ENCODE peak calls at places on chromosome 4, in five cellular contexts. One of them, this sample, is unnamed.

GRCh38 chr4:106222548-106222947 is 93.5 kb downstream of the TBCK start:
- DNase-seq in lung: no peak
- DNase-seq in endothelial cell of umbilical vein: no peak
- DNase-seq in suprapubic skin: no peak
- DNase-seq in colonic mucosa: no peak
- DNase-seq in this sample: no peak

GRCh38 chr4:7546809-7547367 is 112.2 kb upstream of the PSAPL1 start:
- DNase-seq in lung: no peak
- DNase-seq in endothelial cell of umbilical vein: no peak
- DNase-seq in suprapubic skin: no peak
- DNase-seq in colonic mucosa: no peak
- DNase-seq in this sample: no peak

GRCh38 chr4:106418444-106418843 is 49.9 kb upstream of the GIMD1 start:
- DNase-seq in lung: no peak
- DNase-seq in endothelial cell of umbilical vein: no peak
- DNase-seq in suprapubic skin: no peak
- DNase-seq in colonic mucosa: no peak
- DNase-seq in this sample: no peak

GRCh38 chr4:19512086-19512485 is 739.6 kb upstream of the SLIT2 start:
- DNase-seq in lung: no peak
- DNase-seq in endothelial cell of umbilical vein: no peak
- DNase-seq in suprapubic skin: no peak
- DNase-seq in colonic mucosa: no peak
- DNase-seq in this sample: no peak

GRCh38 chr4:145920205-145920604 is 18.4 kb downstream of the ZNF827 start:
- DNase-seq in lung: no peak
- DNase-seq in endothelial cell of umbilical vein: peak
- DNase-seq in suprapubic skin: no peak
- DNase-seq in colonic mucosa: no peak
- DNase-seq in this sample: no peak

GRCh38 chr4:48103483-48104139 is 30.4 kb downstream of the TXK start:
- DNase-seq in lung: no peak
- DNase-seq in endothelial cell of umbilical vein: no peak
- DNase-seq in suprapubic skin: no peak
- DNase-seq in colonic mucosa: no peak
- DNase-seq in this sample: no peak

GRCh38 chr4:153955306-153955705 is 166.4 kb upstream of the SFRP2 start:
- DNase-seq in lung: no peak
- DNase-seq in endothelial cell of umbilical vein: no peak
- DNase-seq in suprapubic skin: no peak
- DNase-seq in colonic mucosa: no peak
- DNase-seq in this sample: no peak

GRCh38 chr4:141636077-141636770 is at the start of gene IL15:
- DNase-seq in lung: peak
- DNase-seq in endothelial cell of umbilical vein: peak
- DNase-seq in suprapubic skin: peak
- DNase-seq in colonic mucosa: peak
- DNase-seq in this sample: peak

GRCh38 chr4:85210353-85210752 is 243.9 kb upstream of the WDFY3 start:
- DNase-seq in lung: no peak
- DNase-seq in endothelial cell of umbilical vein: no peak
- DNase-seq in suprapubic skin: no peak
- DNase-seq in colonic mucosa: no peak
- DNase-seq in this sample: no peak

GRCh38 chr4:53453385-53453784 is 75.9 kb downstream of the FIP1L1 start:
- DNase-seq in lung: no peak
- DNase-seq in endothelial cell of umbilical vein: no peak
- DNase-seq in suprapubic skin: no peak
- DNase-seq in colonic mucosa: no peak
- DNase-seq in this sample: no peak

GRCh38 chr4:3655485-3656429 is 110.4 kb upstream of the ADRA2C start:
- DNase-seq in lung: no peak
- DNase-seq in endothelial cell of umbilical vein: no peak
- DNase-seq in suprapubic skin: no peak
- DNase-seq in colonic mucosa: no peak
- DNase-seq in this sample: no peak

GRCh38 chr4:77465271-77465670 is 140.3 kb upstream of the CXCL13 start:
- DNase-seq in lung: peak
- DNase-seq in endothelial cell of umbilical vein: no peak
- DNase-seq in suprapubic skin: no peak
- DNase-seq in colonic mucosa: peak
- DNase-seq in this sample: no peak

GRCh38 chr4:1183985-1184773 is 11.8 kb upstream of the SPON2 start:
- DNase-seq in lung: no peak
- DNase-seq in endothelial cell of umbilical vein: no peak
- DNase-seq in suprapubic skin: no peak
- DNase-seq in colonic mucosa: no peak
- DNase-seq in this sample: no peak

GRCh38 chr4:128354205-128354821 is 66.7 kb upstream of the PGRMC2 start:
- DNase-seq in lung: peak
- DNase-seq in endothelial cell of umbilical vein: peak
- DNase-seq in suprapubic skin: no peak
- DNase-seq in colonic mucosa: no peak
- DNase-seq in this sample: no peak

GRCh38 chr4:122798101-122798500 is 28.5 kb upstream of the FGF2 start:
- DNase-seq in lung: no peak
- DNase-seq in endothelial cell of umbilical vein: peak
- DNase-seq in suprapubic skin: no peak
- DNase-seq in colonic mucosa: peak
- DNase-seq in this sample: no peak

GRCh38 chr4:188854451-188854850 is 715.2 kb downstream of the TRIML1 start:
- DNase-seq in lung: no peak
- DNase-seq in endothelial cell of umbilical vein: no peak
- DNase-seq in suprapubic skin: no peak
- DNase-seq in colonic mucosa: no peak
- DNase-seq in this sample: no peak

GRCh38 chr4:153759407-153760226 is at the start of gene RNF175:
- DNase-seq in lung: no peak
- DNase-seq in endothelial cell of umbilical vein: no peak
- DNase-seq in suprapubic skin: no peak
- DNase-seq in colonic mucosa: no peak
- DNase-seq in this sample: peak

GRCh38 chr4:9832640-9833039 is 51.2 kb downstream of the DRD5 start:
- DNase-seq in lung: no peak
- DNase-seq in endothelial cell of umbilical vein: no peak
- DNase-seq in suprapubic skin: no peak
- DNase-seq in colonic mucosa: no peak
- DNase-seq in this sample: no peak

GRCh38 chr4:8157496-8157895 is 1.1 kb downstream of the ABLIM2 start:
- DNase-seq in lung: peak
- DNase-seq in endothelial cell of umbilical vein: no peak
- DNase-seq in suprapubic skin: no peak
- DNase-seq in colonic mucosa: no peak
- DNase-seq in this sample: no peak

GRCh38 chr4:107210450-107211239 is 174.5 kb upstream of the DKK2 start:
- DNase-seq in lung: no peak
- DNase-seq in endothelial cell of umbilical vein: no peak
- DNase-seq in suprapubic skin: no peak
- DNase-seq in colonic mucosa: no peak
- DNase-seq in this sample: no peak

GRCh38 chr4:56264861-56265260 is 122.4 kb downstream of the AASDH start:
- DNase-seq in lung: no peak
- DNase-seq in endothelial cell of umbilical vein: no peak
- DNase-seq in suprapubic skin: no peak
- DNase-seq in colonic mucosa: no peak
- DNase-seq in this sample: no peak

GRCh38 chr4:48653217-48654014 is 126.7 kb downstream of the FRYL start:
- DNase-seq in lung: no peak
- DNase-seq in endothelial cell of umbilical vein: no peak
- DNase-seq in suprapubic skin: no peak
- DNase-seq in colonic mucosa: peak
- DNase-seq in this sample: peak

GRCh38 chr4:184506527-184507121 is 32.3 kb upstream of the IRF2 start:
- DNase-seq in lung: no peak
- DNase-seq in endothelial cell of umbilical vein: no peak
- DNase-seq in suprapubic skin: no peak
- DNase-seq in colonic mucosa: no peak
- DNase-seq in this sample: peak

GRCh38 chr4:168694669-168695068 is 197.8 kb downstream of the PALLD start:
- DNase-seq in lung: no peak
- DNase-seq in endothelial cell of umbilical vein: peak
- DNase-seq in suprapubic skin: no peak
- DNase-seq in colonic mucosa: no peak
- DNase-seq in this sample: no peak

GRCh38 chr4:152107736-152108500 is 347.1 kb upstream of the GATB start:
- DNase-seq in lung: no peak
- DNase-seq in endothelial cell of umbilical vein: no peak
- DNase-seq in suprapubic skin: no peak
- DNase-seq in colonic mucosa: no peak
- DNase-seq in this sample: no peak

GRCh38 chr4:156495109-156495508 is 476.5 kb downstream of the PDGFC start:
- DNase-seq in lung: no peak
- DNase-seq in endothelial cell of umbilical vein: no peak
- DNase-seq in suprapubic skin: no peak
- DNase-seq in colonic mucosa: no peak
- DNase-seq in this sample: no peak

GRCh38 chr4:182846041-182846440 is 71.1 kb downstream of the DCTD start:
- DNase-seq in lung: no peak
- DNase-seq in endothelial cell of umbilical vein: no peak
- DNase-seq in suprapubic skin: peak
- DNase-seq in colonic mucosa: no peak
- DNase-seq in this sample: no peak

GRCh38 chr4:52894408-52894807 is 32.3 kb downstream of the RASL11B start:
- DNase-seq in lung: no peak
- DNase-seq in endothelial cell of umbilical vein: no peak
- DNase-seq in suprapubic skin: no peak
- DNase-seq in colonic mucosa: no peak
- DNase-seq in this sample: no peak

GRCh38 chr4:119570401-119570800 is 58.2 kb downstream of the PDE5A start:
- DNase-seq in lung: no peak
- DNase-seq in endothelial cell of umbilical vein: no peak
- DNase-seq in suprapubic skin: no peak
- DNase-seq in colonic mucosa: no peak
- DNase-seq in this sample: no peak

GRCh38 chr4:94523617-94524016 is 71.9 kb downstream of the PDLIM5 start:
- DNase-seq in lung: no peak
- DNase-seq in endothelial cell of umbilical vein: no peak
- DNase-seq in suprapubic skin: no peak
- DNase-seq in colonic mucosa: no peak
- DNase-seq in this sample: no peak

GRCh38 chr4:164906368-164906767 is 29.4 kb downstream of the APELA start:
- DNase-seq in lung: no peak
- DNase-seq in endothelial cell of umbilical vein: no peak
- DNase-seq in suprapubic skin: no peak
- DNase-seq in colonic mucosa: no peak
- DNase-seq in this sample: no peak

GRCh38 chr4:42654606-42655005 is 2.3 kb downstream of the ATP8A1 start:
- DNase-seq in lung: peak
- DNase-seq in endothelial cell of umbilical vein: peak
- DNase-seq in suprapubic skin: no peak
- DNase-seq in colonic mucosa: no peak
- DNase-seq in this sample: no peak

GRCh38 chr4:77437079-77437478 is 168.5 kb upstream of the CXCL13 start:
- DNase-seq in lung: no peak
- DNase-seq in endothelial cell of umbilical vein: no peak
- DNase-seq in suprapubic skin: no peak
- DNase-seq in colonic mucosa: no peak
- DNase-seq in this sample: no peak

GRCh38 chr4:147709999-147710398 is 21.9 kb upstream of the ARHGAP10 start:
- DNase-seq in lung: no peak
- DNase-seq in endothelial cell of umbilical vein: no peak
- DNase-seq in suprapubic skin: no peak
- DNase-seq in colonic mucosa: no peak
- DNase-seq in this sample: no peak

GRCh38 chr4:32117696-32118095 is 1397.5 kb downstream of the PCDH7 start:
- DNase-seq in lung: no peak
- DNase-seq in endothelial cell of umbilical vein: no peak
- DNase-seq in suprapubic skin: no peak
- DNase-seq in colonic mucosa: no peak
- DNase-seq in this sample: no peak
- TF ChIP-seq CTCF in lung: no peak
- TF ChIP-seq CTCF in endothelial cell of umbilical vein: no peak
- TF ChIP-seq CTCF in suprapubic skin: no peak
- TF ChIP-seq CTCF in colonic mucosa: no peak
- TF ChIP-seq CTCF in this sample: no peak

GRCh38 chr4:24800273-24800880 is 5.0 kb downstream of the SOD3 start:
- DNase-seq in lung: no peak
- DNase-seq in endothelial cell of umbilical vein: no peak
- DNase-seq in suprapubic skin: no peak
- DNase-seq in colonic mucosa: no peak
- DNase-seq in this sample: no peak
- H3K4me3 ChIP-seq in lung: no peak
- H3K4me3 ChIP-seq in endothelial cell of umbilical vein: no peak
- H3K4me3 ChIP-seq in suprapubic skin: peak
- H3K4me3 ChIP-seq in colonic mucosa: no peak
- H3K4me3 ChIP-seq in this sample: peak

GRCh38 chr4:87120411-87121162 is 99.8 kb downstream of the KLHL8 start:
- DNase-seq in lung: peak
- DNase-seq in endothelial cell of umbilical vein: peak
- DNase-seq in suprapubic skin: no peak
- DNase-seq in colonic mucosa: peak
- DNase-seq in this sample: peak
- H3K27ac ChIP-seq in lung: no peak
- H3K27ac ChIP-seq in endothelial cell of umbilical vein: no peak
- H3K27ac ChIP-seq in suprapubic skin: peak
- H3K27ac ChIP-seq in colonic mucosa: peak
- H3K27ac ChIP-seq in this sample: peak

GRCh38 chr4:82839624-82840023 is 41.0 kb upstream of the SCD5 start:
- DNase-seq in lung: no peak
- DNase-seq in endothelial cell of umbilical vein: peak
- DNase-seq in suprapubic skin: no peak
- DNase-seq in colonic mucosa: no peak
- DNase-seq in this sample: no peak

DNA sequence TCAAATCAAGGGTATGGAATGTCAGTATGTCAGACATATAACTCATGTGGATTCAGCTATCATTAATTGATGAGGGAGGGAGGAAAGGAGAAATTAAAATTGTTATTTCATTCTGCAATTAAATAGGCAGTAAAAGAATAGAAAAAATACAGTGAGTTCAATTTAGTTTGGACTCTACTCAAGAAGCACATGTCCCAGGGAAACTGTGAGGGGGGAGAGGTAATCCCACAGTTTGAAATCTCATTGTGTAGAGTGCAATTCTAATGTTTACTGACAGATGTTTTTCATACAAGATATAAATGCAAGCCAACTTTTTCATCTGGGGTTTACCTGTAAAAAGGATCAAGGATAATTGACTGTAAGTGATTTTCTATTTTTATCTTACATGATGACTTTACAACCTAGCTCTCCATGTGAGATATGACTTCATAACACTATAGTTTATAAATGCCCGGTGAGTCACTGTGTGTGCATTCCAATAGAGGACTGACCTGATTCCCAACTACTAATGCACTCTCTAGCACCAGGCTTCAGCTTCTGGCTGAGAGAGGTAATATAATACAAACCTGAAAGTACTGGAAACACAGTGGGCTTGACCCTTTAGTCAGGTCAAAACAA is 35.2 kb upstream of the SCD5 start:
- DNase-seq in lung: no peak
- DNase-seq in endothelial cell of umbilical vein: peak
- DNase-seq in suprapubic skin: no peak
- DNase-seq in colonic mucosa: peak
- DNase-seq in this sample: no peak
- TF ChIP-seq CTCF in lung: no peak
- TF ChIP-seq CTCF in endothelial cell of umbilical vein: no peak
- TF ChIP-seq CTCF in suprapubic skin: no peak
- TF ChIP-seq CTCF in colonic mucosa: no peak
- TF ChIP-seq CTCF in this sample: no peak

GRCh38 chr4:41580007-41580406 is 42.0 kb downstream of the LIMCH1 start:
- DNase-seq in lung: no peak
- DNase-seq in endothelial cell of umbilical vein: no peak
- DNase-seq in suprapubic skin: no peak
- DNase-seq in colonic mucosa: no peak
- DNase-seq in this sample: no peak
- H3K4me3 ChIP-seq in lung: no peak
- H3K4me3 ChIP-seq in endothelial cell of umbilical vein: no peak
- H3K4me3 ChIP-seq in suprapubic skin: no peak
- H3K4me3 ChIP-seq in colonic mucosa: no peak
- H3K4me3 ChIP-seq in this sample: no peak